ENCODE peak calls at places on chromosomes 16 and 17, in eight cellular contexts. R is A549; J is effector memory CD8-positive, alpha-beta T cell; F is IMR-90; B is activated naive CD8-positive, alpha-beta T cell treated with anti-CD3 and anti-CD28 coated beads, Interleukin-2, amount 50 U/mL, for 24 hours; E is activated CD8-positive, alpha-beta memory T cell treated with anti-CD3 and anti-CD28 coated beads, Interleukin-2, amount 10 ng/mL, durations not matched to agents 7 days and 5 days; Q is heart left ventricle; W is naive thymus-derived CD8-positive, alpha-beta T cell. I is an unnamed sample.
A peak's percentile ranks its signal among the peaks of the same experiment; 100 is the strongest.

GRCh38 chr17:4914009-4914408 is 11.1 kb upstream of the CHRNE start:
- ATAC-seq in R (no peak), J (no peak), F (no peak), B (no peak), E (no peak), Q (no peak), W (no peak), I (no peak)

GRCh38 chr17:72349508-72350472 is 229.0 kb downstream of the SOX9 start:
- ATAC-seq in R (no peak), J (no peak), F (no peak), B (no peak), E (no peak), Q (no peak), W (no peak), I (peak; percentile 57)

GRCh38 chr16:87618216-87618615 is 15.9 kb downstream of the JPH3 start:
- ATAC-seq in R (no peak), J (no peak), F (no peak), B (no peak), E (no peak), Q (no peak), W (no peak), I (no peak)

GRCh38 chr17:67452681-67453554 is 75.8 kb downstream of the PITPNC1 start:
- ATAC-seq in R (no peak), J (peak; percentile 92), F (no peak), B (peak; percentile 84), E (peak; percentile 87), Q (peak; percentile 16), W (peak; percentile 93), I (no peak)

GRCh38 chr16:55955845-55956244 is 80.7 kb upstream of the CES5A start:
- ATAC-seq in R (no peak), J (no peak), F (no peak), B (no peak), E (no peak), Q (peak; percentile 96), W (no peak), I (no peak)

GRCh38 chr16:82280867-82281266 is 110.8 kb upstream of the MPHOSPH6 start:
- ATAC-seq in R (no peak), J (no peak), F (no peak), B (no peak), E (no peak), Q (peak; percentile 38), W (no peak), I (no peak)

GRCh38 chr16:4179763-4180260 is 62.1 kb downstream of the SRL start:
- ATAC-seq in R (no peak), J (no peak), F (no peak), B (no peak), E (no peak), Q (no peak), W (no peak), I (no peak)

GRCh38 chr16:15523092-15523541 is 88.7 kb downstream of the BMERB1 start:
- ATAC-seq in R (peak; percentile 85), J (no peak), F (no peak), B (no peak), E (no peak), Q (peak; percentile 68), W (no peak), I (no peak)

I was measured in SK-N-SH treated with all-trans-retinoic acid at 6 μM for 48 hours.